ENCODE peak calls at places on chromosomes 13 and 19, in four cellular contexts. T is nephron progenitor cell; F is activated T-cell treated with anti-CD3 and anti-CD28 coated beads, Interleukin-2, amount 50 U/mL, for 24 hours; Z is NCI-H2107. A is an unnamed sample.

GRCh38 chr19:35750167-35750566 is 1.8 kb downstream of the LIN37 start:
- DNase-seq in Z (no peak), T (no peak), F (no peak), A (no peak)

GRCh38 chr13:83272076-83272475 is 610.2 kb downstream of the SLITRK1 start:
- DNase-seq in F (no peak), Z (no peak), T (no peak), A (peak)

GRCh38 chr13:106753241-106753640 is 185.3 kb upstream of the ARGLU1 start:
- DNase-seq in F (no peak), Z (no peak), T (no peak), A (no peak)

GRCh38 chr19:51571599-51571998 is 516 bp downstream of the ZNF175 start:
- DNase-seq in F (no peak), Z (no peak), T (no peak), A (no peak)

GRCh38 chr19:47623921-47624391 is 15.0 kb downstream of the BICRA start:
- DNase-seq in F (no peak), T (no peak), Z (no peak), A (no peak)

GRCh38 chr19:1945899-1946298 is 4.9 kb downstream of the CSNK1G2 start:
- DNase-seq in F (peak), Z (no peak), T (peak), A (no peak)

GRCh38 chr13:73894995-73895571 is 239.1 kb downstream of the KLF12 start:
- DNase-seq in T (no peak), F (no peak), Z (no peak), A (no peak)

GRCh38 chr19:52638601-52639000 is 446 bp upstream of the ZNF83 start:
- DNase-seq in F (no peak), T (peak), Z (no peak), A (no peak)

GRCh38 chr19:34241513-34242337 is 12.6 kb upstream of the GARRE1 start:
- DNase-seq in T (peak), F (no peak), Z (peak), A (no peak)

GRCh38 chr19:48556163-48556562 is 4.2 kb downstream of the SULT2B1 start:
- DNase-seq in T (no peak), F (no peak), Z (no peak), A (no peak)

GRCh38 chr19:49224856-49225255 is 67.3 kb downstream of the TRPM4 start:
- DNase-seq in Z (peak), F (no peak), T (peak), A (no peak)

GRCh38 chr19:9935409-9936062 is 779 bp downstream of the OLFM2 start:
- DNase-seq in Z (no peak), T (no peak), F (peak), A (no peak)

GRCh38 chr13:69980799-69981198 is 126.8 kb upstream of the ATXN8OS start:
- DNase-seq in F (no peak), T (no peak), Z (no peak), A (no peak)

GRCh38 chr19:4830332-4830731 is 1.2 kb downstream of the TICAM1 start:
- DNase-seq in Z (no peak), F (no peak), T (no peak), A (no peak)

GRCh38 chr19:10805075-10805757 is 30.8 kb downstream of the TMED1 start:
- DNase-seq in Z (no peak), T (no peak), F (no peak), A (peak)

GRCh38 chr13:83153833-83154232 is 728.4 kb downstream of the SLITRK1 start:
- DNase-seq in T (no peak), Z (peak), F (no peak), A (no peak)

GRCh38 chr13:113941571-113942191 is 32.2 kb downstream of the C13orf46 start:
- DNase-seq in T (no peak), F (no peak), Z (no peak), A (no peak)

GRCh38 chr13:26837997-26838396 is 77.4 kb upstream of the GPR12 start:
- DNase-seq in Z (no peak), F (no peak), T (no peak), A (no peak)